ENCODE peak calls at places on chromosomes 6 and 20, in eight cellular contexts. U, N, L, X, P, Z, T and C are unnamed samples.

GRCh38 chr6:137840252-137840651 is 26.8 kb upstream of the TNFAIP3 start:
- DNase-seq in L (no peak), X (no peak), U (no peak), N (no peak), T (no peak), P (no peak), Z (no peak), C (no peak)

GRCh38 chr6:75279418-75279817 is 5.2 kb downstream of the TMEM30A start:
- DNase-seq in U (no peak), Z (no peak), P (no peak), X (no peak), L (no peak), N (no peak), T (no peak), C (no peak)

GRCh38 chr6:14135865-14136539 is 18.4 kb downstream of the CD83 start:
- DNase-seq in Z (no peak), N (no peak), T (no peak), L (no peak), P (no peak), U (no peak), X (no peak), C (no peak)

GRCh38 chr6:165646484-165646883 is 16.6 kb downstream of the PDE10A start:
- DNase-seq in P (no peak), Z (no peak), U (no peak), L (no peak), N (no peak), X (no peak), T (no peak), C (no peak)

GRCh38 chr20:62522748-62523396 is 47.1 kb upstream of the GATA5 start:
- DNase-seq in P (no peak), T (no peak), L (no peak), U (no peak), N (no peak), X (no peak), Z (no peak), C (no peak)

GRCh38 chr6:1890071-1890470 is 280.4 kb downstream of the FOXC1 start:
- DNase-seq in U (no peak), P (no peak), L (no peak), T (no peak), X (peak), N (no peak), Z (no peak), C (no peak)

GRCh38 chr6:44779130-44779826 is 391.8 kb downstream of the CDC5L start:
- DNase-seq in X (no peak), U (no peak), N (no peak), P (no peak), T (no peak), Z (no peak), L (no peak), C (no peak)

GRCh38 chr6:108561742-108562502 is 1.2 kb downstream of the FOXO3 start:
- DNase-seq in L (peak), Z (no peak), U (peak), X (no peak), N (no peak), T (peak), P (peak), C (no peak)

GRCh38 chr6:4888841-4889240 is 112.6 kb downstream of the CDYL start:
- DNase-seq in T (no peak), P (no peak), Z (no peak), X (peak), L (no peak), U (no peak), N (no peak), C (no peak)

GRCh38 chr6:30646450-30647038 is 389 bp upstream of the C6orf136 start:
- DNase-seq in P (peak), T (no peak), U (peak), Z (no peak), X (peak), L (peak), N (no peak), C (no peak)

GRCh38 chr6:111230351-111231077 is 143.2 kb downstream of the SLC16A10 start:
- DNase-seq in U (no peak), X (peak), Z (no peak), N (no peak), P (no peak), L (no peak), T (peak), C (no peak)

GRCh38 chr20:15699431-15700146 is 873.7 kb downstream of the KIF16B start:
- DNase-seq in L (no peak), X (no peak), U (no peak), T (no peak), P (no peak), N (no peak), Z (no peak), C (no peak)
- TF ChIP-seq CTCF in L (no peak), X (no peak), U (no peak), T (no peak), P (no peak), N (no peak), Z (peak), C (no peak)

GRCh38 chr6:36809933-36810844 is 29.1 kb downstream of the CPNE5 start:
- DNase-seq in U (no peak), P (no peak), L (no peak), N (no peak), X (no peak), Z (no peak), T (no peak), C (no peak)
- TF ChIP-seq CTCF in U (peak), P (no peak), L (no peak), N (no peak), X (peak), Z (no peak), T (no peak), C (no peak)

GRCh38 chr20:33933469-33933909 is 60.2 kb upstream of the RALY start:
- DNase-seq in P (peak), N (peak), U (no peak), X (peak), Z (no peak), T (peak), L (peak), C (no peak)
- TF ChIP-seq CTCF in P (peak), N (no peak), U (peak), X (peak), Z (no peak), T (peak), L (peak), C (peak)

DNA sequence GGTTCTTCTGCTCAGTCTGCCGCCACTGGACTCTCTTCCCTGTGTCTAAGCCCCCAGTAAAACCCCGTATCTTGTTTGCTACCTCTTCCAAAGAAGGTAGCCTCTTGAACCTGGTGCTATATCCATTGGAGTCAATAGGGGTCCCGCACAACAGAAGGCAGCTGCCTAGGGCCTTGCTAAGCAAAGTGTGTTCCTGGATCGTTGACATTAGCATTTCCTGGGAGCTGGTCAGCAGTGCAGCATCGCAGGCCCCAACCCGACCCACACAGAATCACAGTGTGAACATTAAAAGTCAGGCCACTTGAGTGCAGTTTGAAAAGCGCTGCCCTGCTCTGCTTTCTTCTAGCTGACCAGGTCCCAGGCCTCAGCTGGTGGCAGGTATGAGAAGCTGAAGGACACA is 2.9 kb downstream of the ADA start:
- DNase-seq in T (no peak), L (no peak), P (no peak), N (no peak), U (no peak), Z (no peak), X (no peak), C (no peak)
- TF ChIP-seq CTCF in T (no peak), L (no peak), P (no peak), N (no peak), U (peak), Z (no peak), X (no peak), C (no peak)

DNA sequence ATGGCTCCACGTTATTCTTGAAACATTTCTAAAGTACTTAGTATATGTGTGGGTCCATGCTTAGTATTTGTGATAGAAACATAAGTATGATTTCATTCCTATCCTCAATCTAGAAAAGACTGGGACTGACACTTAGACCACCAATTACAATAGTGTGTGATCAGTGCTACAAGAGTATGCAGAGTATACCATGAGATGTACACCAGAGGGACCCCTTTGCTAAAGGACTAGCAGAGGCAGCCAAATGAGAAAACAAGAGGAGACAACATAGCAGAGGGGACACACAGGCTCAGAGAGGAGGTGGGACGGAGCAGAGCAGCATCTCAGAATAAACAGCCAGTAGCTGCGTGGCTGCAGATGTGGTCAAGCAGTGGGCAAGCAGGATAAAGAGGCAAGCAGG is 21.0 kb downstream of the RMND1 start:
- DNase-seq in L (no peak), X (no peak), N (no peak), T (no peak), P (peak), U (no peak), Z (no peak), C (peak)
- TF ChIP-seq CTCF in L (no peak), X (peak), N (no peak), T (peak), P (no peak), U (peak), Z (no peak), C (peak)

DNA sequence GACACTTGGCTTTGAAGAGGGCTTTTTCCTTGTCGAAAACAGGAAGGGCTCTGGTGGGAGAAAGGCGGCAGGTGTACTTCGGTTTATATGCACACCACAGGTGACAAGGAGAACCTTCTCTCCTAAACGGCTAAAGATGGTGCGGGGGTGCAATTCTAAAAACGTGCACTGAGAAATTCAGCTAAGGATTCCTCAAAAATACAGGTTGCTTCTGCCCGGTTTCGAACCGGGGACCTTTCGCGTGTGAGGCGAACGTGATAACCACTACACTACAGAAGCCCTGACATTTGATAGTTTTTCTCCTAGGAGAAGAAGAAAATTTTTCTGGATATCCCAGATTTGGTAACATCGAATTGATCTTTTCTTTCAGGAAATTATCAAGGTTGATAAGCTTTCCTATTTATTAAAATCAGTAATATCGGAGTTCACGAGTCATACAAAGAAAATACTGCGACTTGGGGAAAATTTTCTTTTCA is 32.0 kb downstream of the POM121L2 start:
- DNase-seq in U (no peak), T (peak), X (peak), N (no peak), Z (no peak), L (no peak), P (no peak), C (no peak)
- TF ChIP-seq CTCF in U (no peak), T (no peak), X (no peak), N (no peak), Z (no peak), L (no peak), P (no peak), C (no peak)

DNA sequence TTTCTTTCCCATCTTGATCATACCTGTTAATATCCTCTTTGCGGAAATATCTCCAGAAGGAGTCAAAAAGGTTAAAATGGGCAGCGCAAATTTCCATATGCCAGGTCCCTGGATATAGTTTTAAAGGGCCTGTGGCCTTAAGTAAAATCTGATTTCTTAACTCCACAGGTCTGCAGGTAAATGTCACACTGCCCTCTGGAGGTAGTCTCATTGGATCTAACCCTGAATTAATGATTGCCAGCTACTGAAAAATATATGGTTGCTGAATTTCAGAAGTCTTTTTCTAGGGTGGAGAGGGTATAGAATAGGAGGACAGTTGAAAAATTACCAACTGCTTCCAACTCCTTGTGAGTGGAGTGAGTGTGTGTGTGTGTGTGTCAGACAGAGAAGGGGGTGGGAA is 8.5 kb downstream of the MOXD1 start:
- DNase-seq in L (no peak), X (peak), N (no peak), Z (peak), T (no peak), P (no peak), U (no peak), C (no peak)
- TF ChIP-seq CTCF in L (no peak), X (peak), N (no peak), Z (peak), T (peak), P (no peak), U (peak), C (no peak)